ENCODE peak calls at places on chromosome 3, in four cellular contexts. One of them, this sample, is unnamed.

GRCh38 chr3:176872771-176873209 is 324.5 kb downstream of the TBL1XR1 start:
- DNase-seq in T follicular helper cell: peak
- DNase-seq in hepatocyte: peak
- DNase-seq in nucleus accumbens: no peak
- DNase-seq in this sample: peak

GRCh38 chr3:169455472-169455871 is 208.0 kb downstream of the MECOM start:
- DNase-seq in T follicular helper cell: no peak
- DNase-seq in nucleus accumbens: no peak
- DNase-seq in hepatocyte: no peak
- DNase-seq in this sample: no peak

GRCh38 chr3:99712291-99712954 is 74.0 kb downstream of the COL8A1 start:
- DNase-seq in hepatocyte: no peak
- DNase-seq in nucleus accumbens: no peak
- DNase-seq in T follicular helper cell: no peak
- DNase-seq in this sample: no peak

GRCh38 chr3:168288511-168289268 is 193.0 kb upstream of the GOLIM4 start:
- DNase-seq in hepatocyte: no peak
- DNase-seq in T follicular helper cell: no peak
- DNase-seq in nucleus accumbens: no peak
- DNase-seq in this sample: no peak

GRCh38 chr3:48743773-48744172 is 26.8 kb upstream of the IP6K2 start:
- DNase-seq in nucleus accumbens: no peak
- DNase-seq in T follicular helper cell: no peak
- DNase-seq in hepatocyte: no peak
- DNase-seq in this sample: no peak

GRCh38 chr3:188270423-188270972 is 116.5 kb downstream of the LPP start:
- DNase-seq in T follicular helper cell: no peak
- DNase-seq in nucleus accumbens: peak
- DNase-seq in hepatocyte: peak
- DNase-seq in this sample: peak

GRCh38 chr3:9916346-9916733 is 558 bp upstream of the IL17RC start:
- DNase-seq in hepatocyte: no peak
- DNase-seq in T follicular helper cell: no peak
- DNase-seq in nucleus accumbens: no peak
- DNase-seq in this sample: peak

GRCh38 chr3:134092231-134092701 is 62.5 kb upstream of the SLCO2A1 start:
- DNase-seq in nucleus accumbens: no peak
- DNase-seq in T follicular helper cell: no peak
- DNase-seq in hepatocyte: peak
- DNase-seq in this sample: peak

GRCh38 chr3:74139648-74140047 is 474.8 kb downstream of the CNTN3 start:
- DNase-seq in nucleus accumbens: no peak
- DNase-seq in T follicular helper cell: no peak
- DNase-seq in hepatocyte: no peak
- DNase-seq in this sample: no peak

GRCh38 chr3:185403002-185403401 is 40.1 kb downstream of the MAP3K13 start:
- DNase-seq in hepatocyte: no peak
- DNase-seq in nucleus accumbens: no peak
- DNase-seq in T follicular helper cell: no peak
- DNase-seq in this sample: no peak

GRCh38 chr3:123292321-123293310 is 90.9 kb downstream of the SEC22A start:
- DNase-seq in nucleus accumbens: no peak
- DNase-seq in hepatocyte: no peak
- DNase-seq in T follicular helper cell: no peak
- DNase-seq in this sample: no peak